ENCODE peak calls at places on chromosomes 13 and 19, in nine cellular contexts. F is adrenal gland; R is endodermal cell; P is right lobe of liver; M is A673; Z is left lung; N is lung; U is CD4-positive, CD25-positive, alpha-beta regulatory T cell; V is heart right ventricle. G is an unnamed sample. For H3K27me3, the result is how much of the 10 kb centered on the place peaks cover.

GRCh38 chr13:85166891-85167290 is 632.3 kb downstream of the SLITRK6 start:
- DNase-seq in Z (no peak), N (no peak), V (no peak), U (no peak), F (no peak), P (no peak), M (no peak), R (no peak), G (no peak)

GRCh38 chr13:102903659-102904407 is 58.0 kb downstream of the ERCC5 start:
- DNase-seq in M (peak), V (no peak), Z (no peak), R (peak), U (no peak), P (no peak), N (no peak), F (no peak), G (no peak)

GRCh38 chr13:84649853-84650252 is 767.6 kb upstream of the SLITRK1 start:
- DNase-seq in R (no peak), P (no peak), U (no peak), F (no peak), V (no peak), N (no peak), M (peak), Z (no peak), G (no peak)

GRCh38 chr19:35444735-35445134 is 3.3 kb upstream of the FFAR2 start:
- DNase-seq in V (no peak), N (no peak), P (no peak), Z (no peak), M (no peak), F (no peak), U (no peak), R (no peak), G (no peak)

GRCh38 chr19:6069268-6069771 is 41.0 kb downstream of the RFX2 start:
- DNase-seq in U (no peak), F (no peak), M (no peak), N (no peak), R (no peak), V (no peak), P (peak), Z (no peak), G (no peak)

GRCh38 chr13:49502954-49503353 is 7.2 kb downstream of the PHF11 start:
- DNase-seq in U (no peak), N (no peak), M (no peak), Z (no peak), R (no peak), F (peak), V (no peak), P (peak), G (no peak)

GRCh38 chr19:58439576-58440554 is at the start of gene ZNF132:
- DNase-seq in M (peak), R (peak), N (peak), U (peak), V (peak), Z (peak), F (peak), P (peak), G (peak)

GRCh38 chr13:42836930-42837329 is 55.5 kb downstream of the FAM216B start:
- DNase-seq in Z (no peak), R (peak), N (no peak), F (peak), U (no peak), M (peak), P (peak), V (no peak), G (no peak)

GRCh38 chr13:102847272-102848234 is 1.7 kb downstream of the ERCC5 start:
- DNase-seq in V (no peak), Z (no peak), N (no peak), P (no peak), F (peak), M (peak), R (no peak), U (no peak), G (peak)

GRCh38 chr19:51873097-51873496 is 14.7 kb downstream of the ZNF577 start:
- DNase-seq in F (no peak), V (no peak), P (no peak), Z (no peak), M (no peak), U (no peak), R (no peak), N (no peak), G (no peak)
- H3K4me3 ChIP-seq in F (no peak), V (no peak), P (no peak), Z (no peak), M (no peak), U (no peak), R (peak), N (no peak), G (peak)

GRCh38 chr19:55434356-55434755 is 8.7 kb downstream of the SHISA7 start:
- DNase-seq in M (no peak), U (no peak), R (no peak), V (no peak), P (no peak), Z (peak), N (no peak), F (no peak), G (no peak)
- H3K27me3 ChIP-seq in M (under half), U (under half), R (half or more), V (half or more), P (under half), Z (half or more), N (under half), F (under half), G (under half)

GRCh38 chr13:114013952-114014629 is 40.2 kb upstream of the C13orf46 start:
- DNase-seq in N (no peak), Z (peak), P (no peak), U (no peak), M (no peak), F (no peak), R (no peak), V (no peak), G (no peak)
- H3K4me3 ChIP-seq in N (no peak), Z (no peak), P (no peak), U (no peak), M (no peak), F (no peak), R (no peak), V (no peak), G (no peak)

DNA sequence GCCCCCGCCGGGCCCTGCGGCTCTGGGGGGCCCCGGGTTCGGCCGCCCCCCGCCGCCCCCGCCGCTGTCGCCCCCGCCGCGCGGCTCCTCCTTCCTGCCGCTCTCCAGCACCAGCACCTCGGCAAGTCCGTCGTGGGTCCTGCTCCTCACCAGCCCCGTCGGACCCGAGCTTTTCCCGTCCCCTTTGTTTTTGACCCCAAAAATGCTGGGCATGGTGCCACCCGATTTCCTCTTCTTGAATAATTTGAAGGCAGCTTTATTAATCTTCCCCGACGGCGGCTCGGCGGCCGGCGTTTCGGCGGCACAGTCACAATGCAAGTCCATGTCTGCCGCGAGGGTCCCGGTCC is 945 bp downstream of the AMER2 start:
- DNase-seq in U (no peak), P (no peak), M (no peak), R (no peak), N (no peak), Z (no peak), V (no peak), F (no peak), G (no peak)
- H3K27me3 ChIP-seq in U (under half), P (under half), M (under half), R (half or more), N (under half), Z (half or more), V (half or more), F (under half), G (under half)

GRCh38 chr13:27354379-27354778 is 70.0 kb upstream of the GTF3A start:
- DNase-seq in Z (no peak), P (no peak), V (no peak), U (no peak), F (no peak), M (no peak), R (no peak), N (no peak), G (no peak)

GRCh38 chr13:27352698-27353097 is 71.7 kb upstream of the GTF3A start:
- DNase-seq in U (no peak), N (no peak), Z (no peak), M (no peak), R (no peak), P (no peak), F (no peak), V (no peak), G (no peak)

GRCh38 chr13:27353653-27354052 is 70.8 kb upstream of the GTF3A start:
- DNase-seq in V (no peak), R (no peak), U (no peak), F (no peak), N (no peak), M (no peak), P (no peak), Z (no peak), G (no peak)

GRCh38 chr13:27355894-27356293 is 68.5 kb upstream of the GTF3A start:
- DNase-seq in P (no peak), Z (no peak), M (no peak), F (no peak), R (peak), U (no peak), V (no peak), N (no peak), G (no peak)

DNA sequence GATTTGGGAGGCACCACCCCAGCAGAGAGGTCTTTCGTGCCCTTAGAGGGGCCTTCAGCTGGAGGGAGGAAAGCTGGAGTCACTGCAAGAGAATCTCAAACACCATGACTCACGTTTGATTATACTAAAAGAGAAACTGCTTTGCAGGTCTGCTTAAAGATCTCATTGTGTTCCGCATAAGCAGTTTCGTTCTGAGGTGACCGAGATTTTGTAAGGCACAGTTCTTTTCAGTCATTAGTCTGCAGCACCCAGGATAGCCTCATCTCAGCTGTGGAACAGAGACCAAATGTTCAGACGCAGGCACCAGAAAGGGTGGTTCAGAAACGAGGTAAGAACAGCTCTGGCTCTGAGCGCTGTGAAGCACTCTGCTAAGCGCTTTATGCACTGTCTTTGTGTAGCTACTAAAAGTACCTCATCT is 71.2 kb upstream of the GTF3A start:
- DNase-seq in Z (no peak), N (no peak), U (no peak), F (no peak), R (no peak), P (no peak), V (no peak), M (no peak), G (no peak)
- H3K4me3 ChIP-seq in Z (no peak), N (no peak), U (peak), F (no peak), R (no peak), P (no peak), V (no peak), M (no peak), G (peak)

DNA sequence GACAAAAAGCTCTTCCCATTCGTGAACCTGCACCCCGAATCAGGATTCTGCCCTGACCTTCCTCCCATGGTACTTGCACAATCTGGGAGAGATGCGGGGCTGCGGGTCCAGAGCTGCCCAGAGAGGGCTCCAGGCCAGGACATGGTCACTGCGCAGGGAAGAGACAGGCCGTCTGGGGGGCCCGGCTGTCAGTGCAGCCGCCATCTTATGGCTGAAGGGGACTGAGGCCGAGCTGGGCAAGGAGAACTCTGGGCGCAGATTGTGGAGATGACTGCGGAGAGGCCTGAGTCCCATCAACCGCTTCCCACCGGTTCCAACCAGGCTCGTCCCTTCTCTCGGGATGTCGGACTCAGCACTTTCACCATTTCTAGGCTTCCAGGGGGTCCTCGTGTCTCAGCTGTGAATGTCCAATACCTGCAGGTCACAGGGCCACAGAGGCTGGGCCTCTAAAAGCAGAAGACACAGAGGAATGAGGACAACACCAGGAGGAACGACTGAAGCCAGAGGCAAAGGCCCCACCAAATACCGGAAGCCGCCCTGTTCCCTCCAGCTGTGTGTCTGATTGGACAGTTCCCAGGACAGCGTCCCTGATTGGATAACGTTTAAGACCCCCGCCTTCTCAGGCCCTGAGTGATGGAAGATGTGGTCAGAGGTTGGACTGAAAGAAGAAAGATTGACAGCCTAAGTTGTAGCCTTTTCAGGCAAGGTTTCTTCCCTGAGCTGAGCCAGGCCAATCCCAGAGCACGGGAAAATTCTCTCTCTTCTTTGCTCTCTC is 117.1 kb upstream of the ZNF91 start:
- DNase-seq in N (no peak), F (no peak), M (no peak), U (no peak), V (no peak), P (no peak), Z (no peak), R (no peak), G (no peak)
- H3K27me3 ChIP-seq in N (under half), F (under half), M (under half), U (under half), V (under half), P (under half), Z (under half), R (under half), G (under half)

GRCh38 chr19:49014870-49015255 is 2.0 kb downstream of the LHB start:
- DNase-seq in U (no peak), R (no peak), F (no peak), Z (no peak), P (no peak), M (no peak), N (no peak), V (no peak), G (no peak)

GRCh38 chr19:49017666-49018351 is 918 bp upstream of the LHB start:
- DNase-seq in P (no peak), M (peak), N (peak), R (peak), U (peak), Z (peak), V (peak), F (peak), G (peak)

GRCh38 chr19:49016067-49016839 is 638 bp downstream of the LHB start:
- DNase-seq in R (no peak), V (no peak), Z (no peak), U (no peak), F (no peak), M (no peak), N (no peak), P (no peak), G (no peak)

GRCh38 chr19:49019242-49019932 is 2.5 kb upstream of the LHB start:
- DNase-seq in Z (peak), V (peak), F (peak), U (peak), R (peak), N (peak), M (peak), P (peak), G (peak)

GRCh38 chr19:49017041-49017665 is at the start of gene LHB:
- DNase-seq in M (no peak), Z (no peak), V (no peak), R (no peak), U (no peak), P (no peak), F (no peak), N (no peak), G (no peak)
- H3K4me3 ChIP-seq in M (peak), Z (peak), V (peak), R (peak), U (no peak), P (peak), F (no peak), N (peak), G (peak)